ENCODE peak calls at places on chromosome 4, in nine cellular contexts. O is MM.1S, G is OCI-LY7, T is adipocyte, S is testis, M is NT2/D1, Y is A549, U is sigmoid colon, A is right cardiac atrium. N is an unnamed sample.

GRCh38 chr4:108714880-108715279 is 48.0 kb downstream of the ETNPPL start:
- DNase-seq in O (no peak), T (peak), G (no peak), M (no peak), Y (no peak), A (no peak), S (no peak), U (no peak), N (no peak)

GRCh38 chr4:148415500-148415899 is 26.7 kb downstream of the NR3C2 start:
- DNase-seq in A (no peak), G (peak), O (no peak), T (peak), S (no peak), U (no peak), M (no peak), Y (no peak), N (no peak)

GRCh38 chr4:83138979-83139378 is 24.4 kb upstream of the PLAC8 start:
- DNase-seq in O (no peak), M (no peak), Y (no peak), G (no peak), T (no peak), U (no peak), S (no peak), A (no peak), N (no peak)

GRCh38 chr4:142656178-142656577 is 189.9 kb downstream of the INPP4B start:
- DNase-seq in O (no peak), A (no peak), Y (no peak), G (peak), U (no peak), S (no peak), M (no peak), T (peak), N (no peak)

GRCh38 chr4:141416219-141416618 is 195.5 kb downstream of the ZNF330 start:
- DNase-seq in S (no peak), Y (no peak), T (no peak), O (no peak), M (no peak), U (no peak), G (no peak), A (no peak), N (no peak)

GRCh38 chr4:139890810-139891209 is 225.2 kb downstream of the MGST2 start:
- DNase-seq in A (no peak), M (no peak), U (no peak), T (no peak), S (no peak), G (no peak), O (no peak), Y (no peak), N (no peak)

GRCh38 chr4:71518283-71518989 is 179.6 kb downstream of the SLC4A4 start:
- DNase-seq in S (no peak), M (no peak), Y (no peak), G (no peak), U (no peak), A (no peak), T (no peak), O (no peak), N (no peak)

GRCh38 chr4:155972098-155972497 is 18.4 kb upstream of the CTSO start:
- DNase-seq in S (no peak), M (no peak), T (peak), G (no peak), O (no peak), Y (no peak), U (no peak), A (peak), N (no peak)

GRCh38 chr4:31408136-31408535 is 688.0 kb downstream of the PCDH7 start:
- DNase-seq in T (no peak), G (no peak), Y (no peak), S (no peak), O (no peak), A (no peak), U (no peak), M (no peak), N (no peak)

GRCh38 chr4:135256111-135256510 is 1054.5 kb upstream of the PABPC4L start:
- DNase-seq in A (no peak), Y (no peak), U (no peak), T (peak), S (no peak), O (no peak), G (no peak), M (no peak), N (no peak)

GRCh38 chr4:159268607-159269006 is 165.7 kb downstream of the RAPGEF2 start:
- DNase-seq in M (no peak), G (no peak), O (no peak), S (no peak), U (no peak), Y (no peak), A (no peak), T (no peak), N (no peak)

GRCh38 chr4:93879919-93880318 is 51.4 kb downstream of the ATOH1 start:
- DNase-seq in G (no peak), T (no peak), U (no peak), M (no peak), Y (no peak), A (no peak), O (no peak), S (no peak), N (no peak)

GRCh38 chr4:6605114-6605513 is 30.1 kb downstream of the MAN2B2 start:
- DNase-seq in U (no peak), G (no peak), S (no peak), O (no peak), A (no peak), Y (no peak), T (no peak), M (no peak), N (no peak)

GRCh38 chr4:77911091-77911490 is 48.5 kb downstream of the MRPL1 start:
- DNase-seq in S (no peak), A (no peak), G (no peak), O (no peak), Y (no peak), M (no peak), U (no peak), T (no peak), N (no peak)

DNA sequence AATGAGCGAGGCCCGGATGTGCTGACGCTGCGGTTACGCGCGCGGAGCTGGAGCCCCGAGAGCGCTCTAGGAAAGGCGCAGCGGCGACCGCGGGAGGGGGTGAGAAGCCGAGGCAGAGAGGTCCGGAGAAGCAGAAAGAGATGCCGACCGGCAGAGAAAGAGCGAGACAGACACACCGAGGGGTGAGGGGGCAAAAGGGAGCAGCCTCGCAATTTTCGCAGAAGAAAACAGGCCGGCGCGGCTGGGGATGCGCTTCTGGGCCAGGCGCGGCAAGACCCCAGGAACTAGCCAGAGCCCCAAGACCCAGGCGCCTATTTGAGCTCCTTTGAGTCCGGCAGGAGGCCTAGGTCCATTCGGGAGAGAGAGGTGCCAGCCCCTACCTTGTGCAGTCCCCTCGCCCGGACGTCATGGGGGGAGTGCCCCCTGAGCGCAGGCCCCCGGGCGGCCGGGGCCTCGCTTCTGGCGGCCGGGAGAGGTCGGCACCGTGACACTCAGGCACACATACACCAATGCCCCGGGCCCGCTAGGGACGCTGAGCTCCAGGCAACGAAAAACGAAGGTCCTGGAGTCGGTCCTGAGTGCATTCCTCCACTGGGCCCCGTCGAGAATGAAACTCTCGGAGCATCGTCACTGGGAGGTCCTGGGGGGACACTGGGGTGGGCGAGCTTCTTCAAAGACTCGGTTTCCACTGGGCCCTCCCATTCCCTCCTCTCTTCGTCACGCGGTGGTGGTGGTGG is 13.3 kb downstream of the HMX1 start:
- DNase-seq in Y (no peak), O (no peak), G (no peak), S (no peak), A (no peak), U (no peak), T (no peak), M (no peak), N (no peak)
- H3K4me3 ChIP-seq in Y (peak), O (no peak), G (no peak), S (peak), A (no peak), U (peak), T (no peak), M (peak), N (no peak)

GRCh38 chr4:23233596-23233995 is 540.9 kb downstream of the GBA3 start:
- DNase-seq in U (no peak), A (no peak), O (no peak), T (no peak), G (no peak), M (no peak), S (no peak), Y (no peak), N (no peak)

GRCh38 chr4:23234716-23235115 is 542.0 kb downstream of the GBA3 start:
- DNase-seq in U (no peak), Y (no peak), T (no peak), G (no peak), O (no peak), M (no peak), A (no peak), S (no peak), N (no peak)

GRCh38 chr4:23232987-23233386 is 540.2 kb downstream of the GBA3 start:
- DNase-seq in Y (no peak), A (no peak), M (no peak), U (no peak), T (no peak), O (no peak), S (no peak), G (no peak), N (no peak)

GRCh38 chr4:23235613-23236390 is 543.1 kb downstream of the GBA3 start:
- DNase-seq in A (peak), O (no peak), Y (no peak), M (peak), U (no peak), G (no peak), S (no peak), T (no peak), N (no peak)

GRCh38 chr4:23234018-23234417 is 541.3 kb downstream of the GBA3 start:
- DNase-seq in A (no peak), M (peak), O (no peak), Y (no peak), T (no peak), S (no peak), G (no peak), U (no peak), N (no peak)
- H3K4me3 ChIP-seq in A (no peak), M (no peak), O (no peak), Y (no peak), T (no peak), S (no peak), G (no peak), U (no peak), N (no peak)

DNA sequence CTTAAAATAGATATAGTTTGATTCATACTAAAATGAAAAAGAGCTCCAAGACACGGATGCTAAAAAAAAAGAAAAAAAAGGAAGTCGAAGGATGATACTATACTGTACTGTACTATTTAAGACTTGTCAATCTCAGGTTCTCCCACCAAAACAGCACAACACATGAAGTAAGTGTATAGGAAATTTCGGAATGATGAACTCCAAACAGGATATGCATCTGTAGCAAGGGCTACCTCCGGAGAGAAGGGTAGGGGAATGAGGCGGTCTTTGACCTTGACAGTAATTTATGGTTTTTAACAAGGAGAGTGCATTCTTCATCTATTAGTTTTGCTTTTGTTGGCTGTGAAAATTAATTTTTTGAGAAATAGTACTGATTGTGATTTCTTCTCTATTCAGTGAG is 541 bp upstream of the FIP1L1 start:
- DNase-seq in U (no peak), A (no peak), S (no peak), T (peak), O (no peak), G (no peak), Y (no peak), M (no peak), N (no peak)
- H3K4me3 ChIP-seq in U (peak), A (peak), S (peak), T (peak), O (peak), G (peak), Y (peak), M (peak), N (peak)

DNA sequence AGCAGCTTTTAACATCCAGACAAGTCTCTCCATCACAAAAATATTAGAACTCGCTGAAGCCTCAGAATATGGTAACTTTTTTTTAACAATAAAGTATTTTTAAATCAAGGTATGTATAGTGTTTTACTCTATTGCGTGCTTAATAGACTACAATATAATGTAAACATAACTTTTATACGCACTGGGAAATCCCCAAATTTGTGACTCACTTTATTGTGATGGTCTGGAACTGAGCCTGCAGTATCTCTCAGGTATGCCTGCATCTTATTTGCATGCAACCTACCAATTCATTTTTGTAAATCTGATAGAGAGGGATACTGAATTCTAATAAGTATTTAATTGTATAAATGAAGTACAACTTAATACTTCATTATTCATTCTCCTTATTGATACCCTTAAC is 823.5 kb downstream of the ADGRL3 start:
- DNase-seq in T (no peak), Y (no peak), S (no peak), A (no peak), U (no peak), O (no peak), G (no peak), M (no peak), N (no peak)
- H3K4me3 ChIP-seq in T (no peak), Y (no peak), S (no peak), A (no peak), U (no peak), O (no peak), G (no peak), M (no peak), N (no peak)

DNA sequence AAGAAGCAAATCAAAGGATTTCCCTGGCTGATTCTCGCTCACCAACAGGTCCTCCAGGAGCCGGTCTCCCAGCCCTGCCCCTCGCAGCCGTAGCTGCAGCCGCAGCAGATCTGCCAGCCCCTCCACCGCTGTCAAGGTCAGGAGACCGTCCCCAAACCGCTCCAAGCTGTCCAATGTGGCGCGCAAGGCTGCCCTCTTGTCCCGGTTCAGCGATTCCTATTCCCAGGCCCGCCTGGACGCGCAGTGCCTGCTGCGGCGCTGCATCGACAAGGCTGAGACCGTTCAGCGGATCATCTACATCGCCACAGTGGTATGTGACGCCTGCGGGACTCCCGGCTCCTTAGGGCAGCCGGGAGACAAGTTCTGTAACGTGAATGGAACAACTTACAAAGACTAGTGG is 25.6 kb downstream of the SPATA18 start:
- DNase-seq in O (no peak), M (peak), U (no peak), A (peak), T (peak), Y (no peak), S (peak), G (no peak), N (no peak)
- H3K4me3 ChIP-seq in O (no peak), M (peak), U (no peak), A (no peak), T (peak), Y (no peak), S (no peak), G (no peak), N (peak)

DNA sequence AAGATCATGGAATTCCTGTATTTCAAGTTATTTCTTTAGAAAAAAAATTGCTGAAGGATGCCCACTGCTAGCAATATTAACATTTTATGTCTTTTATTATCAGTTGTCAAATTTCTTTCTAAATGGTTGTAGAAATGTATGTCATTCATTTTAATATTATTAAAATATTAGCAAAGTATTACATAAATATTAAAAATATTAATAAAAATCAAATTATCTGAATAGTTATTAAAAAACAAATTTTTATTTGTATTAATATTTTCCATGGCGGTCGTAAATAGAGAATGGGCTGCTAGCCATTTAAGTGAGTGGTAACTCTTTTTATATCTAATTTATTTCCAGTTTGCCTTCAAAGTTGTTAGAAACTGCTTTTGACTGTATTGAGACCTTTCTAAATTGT is 72.2 kb downstream of the ATP10D start:
- DNase-seq in O (no peak), T (no peak), Y (no peak), S (no peak), A (no peak), M (no peak), U (no peak), G (no peak), N (no peak)
- H3K4me3 ChIP-seq in O (no peak), T (no peak), Y (no peak), S (no peak), A (no peak), M (no peak), U (no peak), G (no peak), N (no peak)

GRCh38 chr4:182246401-182247205 is 3.4 kb downstream of the TENM3 start:
- DNase-seq in T (no peak), Y (no peak), S (no peak), U (no peak), A (no peak), O (no peak), M (no peak), G (no peak), N (no peak)
- H3K4me3 ChIP-seq in T (no peak), Y (no peak), S (no peak), U (peak), A (peak), O (no peak), M (no peak), G (no peak), N (no peak)

DNA sequence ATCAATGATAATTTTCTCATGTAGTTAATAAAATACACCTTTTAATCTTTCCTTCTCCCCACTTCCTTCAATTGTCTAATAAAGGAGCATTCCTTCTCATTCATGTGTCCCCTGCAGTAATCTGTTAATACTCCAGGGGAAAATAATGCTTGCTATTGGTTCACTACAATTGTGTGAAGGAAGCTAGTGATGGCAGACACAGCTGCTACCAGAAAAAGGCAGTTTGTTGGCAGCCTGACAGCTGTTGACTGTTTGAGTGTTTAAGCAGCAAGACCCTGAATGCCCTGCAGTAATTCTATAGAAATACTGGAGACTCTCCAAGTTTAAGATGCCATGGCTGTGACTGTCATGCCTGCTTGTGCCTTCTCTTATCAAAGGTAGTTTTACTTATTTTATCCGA is 359.5 kb downstream of the C4orf33 start:
- DNase-seq in T (no peak), O (no peak), U (no peak), Y (no peak), G (no peak), A (no peak), S (no peak), M (no peak), N (no peak)
- H3K4me3 ChIP-seq in T (no peak), O (no peak), U (no peak), Y (no peak), G (no peak), A (no peak), S (no peak), M (no peak), N (no peak)

GRCh38 chr4:48778431-48779094 is 1.5 kb downstream of the FRYL start:
- DNase-seq in Y (no peak), M (no peak), U (no peak), S (no peak), G (no peak), A (no peak), T (peak), O (no peak), N (no peak)

GRCh38 chr4:48779095-48779997 is 733 bp downstream of the FRYL start:
- DNase-seq in S (peak), O (peak), U (peak), M (peak), G (peak), Y (peak), T (peak), A (peak), N (no peak)

GRCh38 chr4:48779998-48780866 is at the start of gene FRYL:
- DNase-seq in A (peak), S (peak), G (peak), Y (peak), T (peak), M (peak), U (peak), O (peak), N (peak)

GRCh38 chr4:48774760-48775398 is 5.2 kb downstream of the FRYL start:
- DNase-seq in M (no peak), O (no peak), S (no peak), G (no peak), U (no peak), A (no peak), T (no peak), Y (no peak), N (no peak)

DNA sequence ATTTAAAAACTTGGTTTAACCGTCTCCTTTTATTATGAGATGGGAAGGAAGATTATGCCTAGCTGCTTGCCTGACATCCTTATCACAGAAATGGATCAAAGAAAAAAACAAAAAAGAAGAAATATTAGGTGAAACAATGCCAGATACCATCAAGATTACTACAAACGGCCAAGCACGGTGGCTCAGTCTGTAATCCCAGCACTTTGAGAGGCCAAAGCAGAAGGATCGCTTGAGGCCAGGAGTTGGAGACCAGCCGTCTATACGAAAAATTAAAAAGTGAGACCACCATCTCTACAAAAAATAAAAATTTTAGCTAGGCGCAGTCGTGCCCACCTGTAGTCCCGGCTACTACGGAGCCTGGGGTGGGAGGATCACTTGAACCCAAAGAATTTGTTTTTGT is 2.3 kb downstream of the FRYL start:
- DNase-seq in M (no peak), G (no peak), U (no peak), S (peak), T (no peak), Y (no peak), O (no peak), A (no peak), N (no peak)
- H3K4me3 ChIP-seq in M (no peak), G (peak), U (peak), S (no peak), T (peak), Y (peak), O (peak), A (peak), N (peak)

GRCh38 chr4:107712236-107712635 is 7.8 kb downstream of the PAPSS1 start:
- DNase-seq in S (no peak), T (no peak), G (no peak), A (no peak), M (no peak), O (no peak), U (no peak), Y (no peak), N (no peak)
- H3K4me3 ChIP-seq in S (no peak), T (no peak), G (no peak), A (no peak), M (no peak), O (no peak), U (no peak), Y (no peak), N (no peak)

N was measured in kidney epithelial cell.